ENCODE peak calls at places on chromosome 4, in ten cellular contexts. Y is endothelial cell of umbilical vein, B is cardiac fibroblast, F is brain microvascular endothelial cell, O is astrocyte of the spinal cord, M is hepatocyte, U is lower lobe of right lung, X is IMR-90, T is ascending aorta, H is body of pancreas. G is an unnamed sample.

GRCh38 chr4:167622481-167623240 is 388.4 kb upstream of the SPOCK3 start:
- DNase-seq in H (peak), Y (peak), T (no peak), O (peak), M (peak), F (peak), B (peak), U (no peak), X (peak), G (peak)

GRCh38 chr4:106245176-106245575 is 70.8 kb downstream of the TBCK start:
- DNase-seq in U (no peak), F (no peak), Y (peak), M (no peak), T (no peak), X (peak), H (no peak), B (no peak), O (no peak), G (no peak)

GRCh38 chr4:118869808-118870342 is 18.8 kb upstream of the SYNPO2 start:
- DNase-seq in F (peak), X (peak), Y (peak), O (peak), B (peak), M (no peak), U (no peak), T (no peak), H (no peak), G (no peak)

GRCh38 chr4:2745981-2746806 is 9.9 kb downstream of the TNIP2 start:
- DNase-seq in O (peak), H (no peak), T (peak), X (peak), Y (peak), B (peak), F (peak), M (peak), U (peak), G (no peak)

GRCh38 chr4:57668621-57669020 is 558.4 kb upstream of the IGFBP7 start:
- DNase-seq in F (no peak), T (no peak), H (no peak), U (no peak), O (no peak), X (no peak), M (peak), B (no peak), Y (peak), G (no peak)

GRCh38 chr4:163161536-163162205 is 5.0 kb downstream of the NAF1 start:
- DNase-seq in X (peak), H (no peak), Y (peak), F (peak), T (no peak), B (peak), M (no peak), U (no peak), O (peak), G (no peak)

GRCh38 chr4:128517096-128517738 is 229.6 kb upstream of the PGRMC2 start:
- DNase-seq in O (peak), H (no peak), X (peak), U (no peak), B (peak), T (no peak), M (peak), Y (peak), F (no peak), G (no peak)

GRCh38 chr4:157075811-157076577 is at the start of gene GLRB:
- DNase-seq in X (peak), O (no peak), Y (peak), B (peak), F (no peak), U (peak), H (peak), M (peak), T (no peak), G (no peak)

GRCh38 chr4:83639849-83640493 is 104.1 kb downstream of the GPAT3 start:
- DNase-seq in F (peak), Y (peak), T (no peak), X (peak), O (peak), U (no peak), B (peak), M (peak), H (peak), G (peak)

GRCh38 chr4:84529169-84529751 is 30.2 kb upstream of the NKX6-1 start:
- DNase-seq in X (peak), B (peak), F (no peak), M (peak), Y (peak), O (peak), H (no peak), T (no peak), U (no peak), G (no peak)

GRCh38 chr4:64539234-64539849 is 130.1 kb upstream of the TECRL start:
- DNase-seq in H (peak), M (peak), B (peak), F (peak), X (peak), Y (peak), T (no peak), O (peak), U (no peak), G (peak)

GRCh38 chr4:139656614-139657486 is 8.8 kb upstream of the MGST2 start:
- DNase-seq in B (peak), T (no peak), X (peak), U (peak), Y (peak), O (peak), M (peak), H (peak), F (peak), G (peak)

GRCh38 chr4:77662396-77662795 is 56.8 kb downstream of the CXCL13 start:
- DNase-seq in U (peak), T (no peak), H (no peak), F (no peak), B (no peak), O (no peak), X (no peak), Y (no peak), M (no peak), G (no peak)

GRCh38 chr4:109820563-109820962 is 5.0 kb downstream of the GAR1 start:
- DNase-seq in T (no peak), U (no peak), O (peak), M (no peak), H (no peak), X (no peak), B (peak), F (no peak), Y (no peak), G (no peak)

GRCh38 chr4:103032575-103032974 is 13.1 kb upstream of the SLC9B1 start:
- DNase-seq in B (peak), T (no peak), O (peak), U (no peak), M (peak), X (peak), F (peak), Y (peak), H (peak), G (peak)

GRCh38 chr4:104491396-104491821 is 3.3 kb downstream of the CXXC4 start:
- DNase-seq in O (peak), X (no peak), H (peak), F (no peak), Y (no peak), U (peak), T (no peak), M (peak), B (peak), G (peak)

GRCh38 chr4:11611868-11612267 is 183.2 kb upstream of the HS3ST1 start:
- DNase-seq in M (no peak), H (no peak), T (no peak), B (no peak), O (no peak), F (no peak), X (no peak), Y (no peak), U (no peak), G (no peak)

GRCh38 chr4:63693321-63693720 is 715.9 kb downstream of the TECRL start:
- DNase-seq in X (no peak), F (no peak), U (no peak), B (peak), O (no peak), M (no peak), H (no peak), Y (no peak), T (no peak), G (no peak)

GRCh38 chr4:89311433-89311832 is 3.8 kb upstream of the GPRIN3 start:
- DNase-seq in O (no peak), U (no peak), M (no peak), F (no peak), T (no peak), Y (no peak), X (no peak), B (no peak), H (no peak), G (no peak)

GRCh38 chr4:23324291-23324690 is 565.6 kb downstream of the PPARGC1A start:
- DNase-seq in M (no peak), O (peak), F (no peak), Y (no peak), U (no peak), H (no peak), B (peak), T (no peak), X (no peak), G (no peak)

GRCh38 chr4:180695851-180696250 is 1547.4 kb upstream of the TENM3 start:
- DNase-seq in Y (no peak), B (peak), T (no peak), O (peak), U (no peak), M (peak), H (no peak), F (peak), X (peak), G (no peak)

GRCh38 chr4:179095585-179096228 is 1653.5 kb upstream of the AGA start:
- DNase-seq in F (peak), U (no peak), T (no peak), B (no peak), X (peak), O (peak), Y (no peak), H (peak), M (peak), G (peak)

GRCh38 chr4:30866907-30867306 is 146.7 kb downstream of the PCDH7 start:
- DNase-seq in F (no peak), B (no peak), H (no peak), X (no peak), O (peak), M (peak), U (no peak), T (no peak), Y (no peak), G (no peak)

GRCh38 chr4:108166038-108166437 is 2.7 kb downstream of the LEF1 start:
- DNase-seq in F (no peak), O (no peak), Y (no peak), U (no peak), T (no peak), M (no peak), X (no peak), B (no peak), H (no peak), G (peak)
- H3K4me3 ChIP-seq in F (peak), O (peak), Y (no peak), U (peak), T (peak), M (peak), X (no peak), B (no peak), H (no peak), G (peak)

DNA sequence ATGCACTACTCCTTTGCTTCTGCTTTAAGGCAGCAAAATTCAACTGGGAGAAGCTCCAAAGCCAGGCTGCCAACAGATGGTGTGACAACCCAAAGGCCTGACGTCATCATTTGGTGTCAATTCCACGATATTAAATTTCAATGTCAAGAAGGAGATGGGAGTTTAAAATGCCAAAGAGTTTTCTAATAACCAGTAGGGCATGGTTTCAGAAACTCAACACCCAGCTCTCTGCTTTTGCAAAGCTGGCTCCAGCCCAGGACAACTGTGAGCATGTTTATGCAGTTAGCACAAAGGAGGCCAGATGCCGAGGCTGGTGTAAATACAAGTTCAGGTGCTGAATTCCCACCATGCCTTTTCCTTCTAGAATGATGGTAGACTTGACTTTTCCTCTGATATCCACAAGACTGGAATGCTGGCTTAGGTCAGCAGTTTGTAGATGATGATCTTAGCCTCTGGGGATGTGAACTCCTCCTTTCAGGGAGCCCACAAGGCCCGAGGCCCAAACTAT is 67.3 kb downstream of the AFAP1 start:
- DNase-seq in H (peak), T (no peak), M (peak), F (peak), X (peak), U (no peak), B (peak), O (peak), Y (no peak), G (no peak)
- H3K4me3 ChIP-seq in H (no peak), T (no peak), M (no peak), F (no peak), X (no peak), U (no peak), B (no peak), O (no peak), Y (no peak), G (no peak)

GRCh38 chr4:114366368-114366767 is 232.2 kb upstream of the UGT8 start:
- DNase-seq in H (no peak), U (no peak), M (no peak), X (peak), B (no peak), O (no peak), T (no peak), Y (no peak), F (no peak), G (no peak)

GRCh38 chr4:114365591-114365990 is 233.0 kb upstream of the UGT8 start:
- DNase-seq in H (no peak), X (no peak), U (no peak), O (no peak), F (no peak), B (no peak), T (no peak), Y (no peak), M (no peak), G (no peak)

GRCh38 chr4:114368751-114369150 is 229.9 kb upstream of the UGT8 start:
- DNase-seq in B (peak), U (no peak), O (no peak), X (no peak), F (no peak), T (no peak), M (no peak), Y (no peak), H (no peak), G (no peak)

GRCh38 chr4:114361249-114361648 is 237.4 kb upstream of the UGT8 start:
- DNase-seq in X (no peak), M (no peak), H (no peak), Y (no peak), B (no peak), F (no peak), T (no peak), O (no peak), U (no peak), G (no peak)

DNA sequence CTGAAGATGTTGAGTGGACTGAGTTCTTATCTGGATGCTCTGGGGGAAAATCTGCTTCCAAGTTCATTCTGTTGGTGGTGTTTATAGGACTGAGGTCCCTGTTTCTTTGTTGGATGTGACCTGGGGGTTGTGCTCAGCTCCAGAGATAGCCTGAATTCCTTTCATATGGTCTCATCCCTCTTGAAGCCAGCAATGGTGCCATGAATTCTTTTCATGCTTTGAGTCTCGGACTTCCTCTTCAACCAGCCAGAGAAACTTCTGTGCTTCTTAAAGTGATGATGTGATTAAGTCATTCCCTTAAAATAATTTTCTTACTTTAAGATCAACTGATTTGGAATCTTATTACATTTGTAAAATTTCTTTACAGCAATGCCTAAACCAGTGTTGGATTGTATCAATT is 233.8 kb upstream of the UGT8 start:
- DNase-seq in F (peak), Y (no peak), O (peak), H (no peak), U (no peak), M (no peak), B (peak), X (peak), T (no peak), G (no peak)
- H3K4me3 ChIP-seq in F (no peak), Y (no peak), O (no peak), H (no peak), U (no peak), M (no peak), B (no peak), X (peak), T (no peak), G (no peak)

GRCh38 chr4:137531121-137531520 is 1.2 kb downstream of the PCDH18 start:
- DNase-seq in M (peak), O (peak), Y (no peak), H (no peak), T (no peak), X (peak), B (peak), U (no peak), F (peak), G (no peak)
- H3K4me3 ChIP-seq in M (peak), O (peak), Y (peak), H (no peak), T (peak), X (peak), B (peak), U (peak), F (peak), G (no peak)

GRCh38 chr4:26124753-26125236 is 196.0 kb upstream of the RBPJ start:
- DNase-seq in F (no peak), O (no peak), B (no peak), M (peak), U (no peak), T (no peak), H (no peak), Y (no peak), X (peak), G (no peak)
- H3K4me3 ChIP-seq in F (no peak), O (no peak), B (no peak), M (no peak), U (no peak), T (no peak), H (no peak), Y (no peak), X (peak), G (no peak)